ENCODE peak calls at places on chromosomes 4 and X, in seven cellular contexts. G is sigmoid colon, N is tibial artery, Y is heart right ventricle, Z is mesendoderm, F is PC-3, X is OCI-LY7. O is an unnamed sample.

GRCh38 chrX:153400146-153401132 is 711 bp downstream of the PNMA6E start:
- DNase-seq in G (no peak), N (no peak), Y (peak), Z (peak), F (peak), X (peak), O (peak)

GRCh38 chr4:70765368-70765767 is 43.6 kb downstream of the RUFY3 start:
- DNase-seq in G (no peak), N (no peak), Y (no peak), Z (no peak), F (no peak), X (no peak), O (no peak)

GRCh38 chrX:68307767-68308166 is 125.5 kb downstream of the OPHN1 start:
- DNase-seq in G (no peak), N (no peak), Y (no peak), Z (no peak), F (peak), X (no peak), O (no peak)

GRCh38 chrX:47500541-47500940 is 17.5 kb upstream of the ZNF41 start:
- DNase-seq in G (no peak), N (no peak), Y (no peak), Z (no peak), F (peak), X (no peak), O (no peak)

GRCh38 chr4:174275101-174275500 is 8.4 kb downstream of the FBXO8 start:
- DNase-seq in G (no peak), N (no peak), Y (no peak), Z (no peak), F (no peak), X (no peak), O (no peak)

GRCh38 chr4:71833175-71833900 is 49.5 kb upstream of the GC start:
- DNase-seq in G (no peak), N (no peak), Y (peak), Z (no peak), F (peak), X (no peak), O (no peak)

GRCh38 chr4:70564033-70564432 is 28.0 kb upstream of the AMBN start:
- DNase-seq in G (no peak), N (no peak), Y (no peak), Z (peak), F (no peak), X (no peak), O (no peak)

GRCh38 chr4:187504974-187505797 is 490.4 kb upstream of the ZFP42 start:
- DNase-seq in G (no peak), N (no peak), Y (no peak), Z (no peak), F (no peak), X (no peak), O (no peak)

GRCh38 chr4:17911608-17912007 is 100.8 kb downstream of the NCAPG start:
- DNase-seq in G (no peak), N (no peak), Y (peak), Z (no peak), F (no peak), X (no peak), O (no peak)

GRCh38 chrX:74536142-74537010 is 78.0 kb downstream of the RLIM start:
- DNase-seq in G (peak), N (peak), Y (peak), Z (peak), F (peak), X (no peak), O (no peak)

GRCh38 chr4:53377319-53378170 is at the start of gene FIP1L1:
- DNase-seq in G (peak), N (peak), Y (peak), Z (peak), F (peak), X (peak), O (peak)

GRCh38 chr4:182143086-182143821 is 99.9 kb upstream of the TENM3 start:
- DNase-seq in G (no peak), N (no peak), Y (no peak), Z (peak), F (no peak), X (no peak), O (no peak)

GRCh38 chr4:52545099-52546069 is 113.7 kb downstream of the USP46 start:
- DNase-seq in G (peak), N (peak), Y (peak), Z (peak), F (peak), X (peak), O (peak)

GRCh38 chrX:151754042-151754419 is 19.5 kb downstream of the CNGA2 start:
- DNase-seq in G (no peak), N (no peak), Y (no peak), Z (peak), F (peak), X (no peak), O (no peak)

GRCh38 chr4:159105761-159106243 is 2.9 kb downstream of the RAPGEF2 start:
- DNase-seq in G (no peak), N (no peak), Y (no peak), Z (peak), F (peak), X (no peak), O (no peak)
- H3K4me3 ChIP-seq in G (peak), N (peak), Y (peak), Z (peak), F (peak), X (no peak), O (peak)

GRCh38 chrX:137423241-137423640 is 142.7 kb upstream of the ZIC3 start:
- DNase-seq in G (no peak), N (no peak), Y (no peak), Z (peak), F (no peak), X (no peak), O (no peak)

GRCh38 chrX:137425273-137425902 is 140.5 kb upstream of the ZIC3 start:
- DNase-seq in G (no peak), N (no peak), Y (no peak), Z (peak), F (no peak), X (no peak), O (no peak)

GRCh38 chrX:137427061-137427778 is 138.7 kb upstream of the ZIC3 start:
- DNase-seq in G (no peak), N (no peak), Y (no peak), Z (peak), F (no peak), X (no peak), O (no peak)

GRCh38 chrX:137427813-137428212 is 138.1 kb upstream of the ZIC3 start:
- DNase-seq in G (no peak), N (no peak), Y (no peak), Z (peak), F (no peak), X (no peak), O (no peak)

GRCh38 chrX:137424679-137425078 is 141.2 kb upstream of the ZIC3 start:
- DNase-seq in G (no peak), N (no peak), Y (no peak), Z (peak), F (no peak), X (no peak), O (no peak)
- H3K4me3 ChIP-seq in G (no peak), N (no peak), Y (no peak), Z (no peak), F (no peak), X (no peak), O (no peak)

GRCh38 chr4:140296871-140297570 is 76.4 kb upstream of the SCOC start:
- DNase-seq in G (no peak), N (no peak), Y (no peak), Z (peak), F (peak), X (no peak), O (no peak)
- H3K4me3 ChIP-seq in G (no peak), N (no peak), Y (no peak), Z (no peak), F (peak), X (no peak), O (no peak)

GRCh38 chr4:89056953-89057398 is at the start of gene FAM13A:
- DNase-seq in G (peak), N (peak), Y (peak), Z (peak), F (peak), X (no peak), O (peak)

GRCh38 chr4:89055157-89056080 is 1.6 kb downstream of the FAM13A start:
- DNase-seq in G (no peak), N (no peak), Y (no peak), Z (peak), F (peak), X (no peak), O (no peak)

GRCh38 chr4:89049853-89050252 is 7.1 kb downstream of the FAM13A start:
- DNase-seq in G (no peak), N (no peak), Y (no peak), Z (no peak), F (no peak), X (no peak), O (no peak)

GRCh38 chr4:89056292-89056952 is 563 bp downstream of the FAM13A start:
- DNase-seq in G (no peak), N (no peak), Y (no peak), Z (no peak), F (no peak), X (no peak), O (no peak)

DNA sequence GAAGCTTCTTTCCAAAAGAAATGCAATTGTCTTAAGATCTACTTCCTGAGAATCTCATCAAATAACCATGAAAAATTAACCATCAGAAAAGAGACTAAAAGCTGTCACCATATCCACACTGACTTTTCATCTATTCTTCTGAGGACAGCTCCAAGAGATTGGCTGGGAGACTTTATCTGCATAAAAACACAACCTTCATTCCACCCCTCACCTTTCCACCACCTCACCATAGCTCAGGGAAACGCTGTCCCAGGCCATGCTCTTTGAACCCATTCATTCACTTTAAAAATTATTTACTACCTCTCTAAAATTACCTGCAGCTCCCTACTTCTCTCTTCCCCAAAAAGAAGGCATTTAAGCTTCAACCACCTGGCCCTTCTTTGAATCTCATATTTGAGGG is 2.4 kb downstream of the FAM13A start:
- DNase-seq in G (no peak), N (no peak), Y (no peak), Z (no peak), F (no peak), X (no peak), O (no peak)
- H3K4me3 ChIP-seq in G (no peak), N (no peak), Y (no peak), Z (no peak), F (peak), X (no peak), O (no peak)

GRCh38 chr4:86543560-86544312 is 50.4 kb upstream of the PTPN13 start:
- DNase-seq in G (no peak), N (no peak), Y (no peak), Z (peak), F (no peak), X (no peak), O (no peak)
- H3K4me3 ChIP-seq in G (no peak), N (no peak), Y (no peak), Z (no peak), F (no peak), X (no peak), O (no peak)

GRCh38 chr4:55124337-55125076 is 888 bp downstream of the KDR start:
- DNase-seq in G (no peak), N (no peak), Y (peak), Z (peak), F (no peak), X (no peak), O (no peak)
- H3K4me3 ChIP-seq in G (peak), N (peak), Y (peak), Z (peak), F (peak), X (no peak), O (no peak)

O was measured in DND-41.